ENCODE peak calls at places on chromosomes 13 and 19, in five cellular contexts. I is ovary, Q is stomach, F is heart left ventricle, B is lower leg skin. P is an unnamed sample.

GRCh38 chr19:46383171-46383815 is 30.1 kb downstream of the CCDC8 start:
- DNase-seq in B (peak; percentile 82), F (no peak), Q (no peak), I (no peak), P (no peak)

GRCh38 chr19:17931532-17932191 is 1.2 kb upstream of the CCDC124 start:
- DNase-seq in Q (no peak), F (no peak), B (no peak), I (no peak), P (peak; percentile 37)

GRCh38 chr13:114112231-114112825 is 20.1 kb downstream of the RASA3 start:
- DNase-seq in B (peak; percentile 75), I (no peak), F (no peak), Q (no peak), P (no peak)

GRCh38 chr19:3396881-3397265 is 30.5 kb downstream of the NFIC start:
- DNase-seq in B (no peak), I (no peak), F (no peak), Q (no peak), P (no peak)

GRCh38 chr19:29119582-29119981 is 93.4 kb downstream of the UQCRFS1 start:
- DNase-seq in B (no peak), Q (no peak), I (no peak), F (no peak), P (no peak)

GRCh38 chr13:30846311-30846710 is 59.8 kb upstream of the MEDAG start:
- DNase-seq in B (no peak), F (no peak), I (no peak), Q (no peak), P (no peak)

GRCh38 chr13:27619093-27619705 is 1.1 kb downstream of the LNX2 start:
- DNase-seq in B (no peak), I (no peak), Q (no peak), F (no peak), P (peak; percentile 20)

GRCh38 chr19:38674388-38675133 is 27.1 kb downstream of the ACTN4 start:
- DNase-seq in I (no peak), B (no peak), Q (no peak), F (no peak), P (no peak)

GRCh38 chr19:37817180-37817911 is 38.0 kb upstream of the ZNF573 start:
- DNase-seq in B (no peak), I (peak; percentile 86), F (peak; percentile 90), Q (peak; percentile 33), P (peak; percentile 95)

GRCh38 chr13:43529796-43530195 is 257.0 kb downstream of the ENOX1 start:
- DNase-seq in I (no peak), B (no peak), Q (no peak), F (no peak), P (no peak)

GRCh38 chr13:76708138-76708537 is 178.1 kb downstream of the KCTD12 start:
- DNase-seq in Q (no peak), I (no peak), B (no peak), F (no peak), P (no peak)

GRCh38 chr13:88288326-88288725 is 617.2 kb downstream of the SLITRK5 start:
- DNase-seq in I (no peak), B (no peak), Q (no peak), F (no peak), P (no peak)

GRCh38 chr19:33849551-33850147 is 53.0 kb downstream of the KCTD15 start:
- DNase-seq in F (no peak), I (no peak), Q (no peak), B (peak; percentile 62), P (no peak)

GRCh38 chr13:34863360-34864135 is 78.5 kb upstream of the NBEA start:
- DNase-seq in Q (no peak), F (no peak), B (no peak), I (no peak), P (no peak)

GRCh38 chr19:44476559-44477408 is 23.5 kb downstream of the ZNF180 start:
- DNase-seq in F (no peak), Q (no peak), I (no peak), B (no peak), P (no peak)

GRCh38 chr19:10769533-10770491 is 51.9 kb downstream of the DNM2 start:
- DNase-seq in B (no peak), F (peak; percentile 84), Q (peak; percentile 36), I (peak; percentile 64), P (peak; percentile 33)
- TF ChIP-seq CTCF in B (no peak), F (peak; percentile 34), Q (peak; percentile 7), I (peak; percentile 48), P (peak; percentile 19)

GRCh38 chr19:36775768-36776167 is 3.2 kb upstream of the ZNF850 start:
- DNase-seq in F (peak; percentile 57), I (peak; percentile 21), B (peak; percentile 76), Q (no peak), P (peak; percentile 76)

GRCh38 chr19:36771275-36772231 is 1.1 kb downstream of the ZNF850 start:
- DNase-seq in B (peak; percentile 88), F (peak; percentile 87), I (peak; percentile 90), Q (peak; percentile 62), P (peak; percentile 77)

GRCh38 chr19:36773223-36773579 is 594 bp upstream of the ZNF850 start:
- DNase-seq in F (no peak), B (no peak), Q (no peak), I (no peak), P (no peak)

DNA sequence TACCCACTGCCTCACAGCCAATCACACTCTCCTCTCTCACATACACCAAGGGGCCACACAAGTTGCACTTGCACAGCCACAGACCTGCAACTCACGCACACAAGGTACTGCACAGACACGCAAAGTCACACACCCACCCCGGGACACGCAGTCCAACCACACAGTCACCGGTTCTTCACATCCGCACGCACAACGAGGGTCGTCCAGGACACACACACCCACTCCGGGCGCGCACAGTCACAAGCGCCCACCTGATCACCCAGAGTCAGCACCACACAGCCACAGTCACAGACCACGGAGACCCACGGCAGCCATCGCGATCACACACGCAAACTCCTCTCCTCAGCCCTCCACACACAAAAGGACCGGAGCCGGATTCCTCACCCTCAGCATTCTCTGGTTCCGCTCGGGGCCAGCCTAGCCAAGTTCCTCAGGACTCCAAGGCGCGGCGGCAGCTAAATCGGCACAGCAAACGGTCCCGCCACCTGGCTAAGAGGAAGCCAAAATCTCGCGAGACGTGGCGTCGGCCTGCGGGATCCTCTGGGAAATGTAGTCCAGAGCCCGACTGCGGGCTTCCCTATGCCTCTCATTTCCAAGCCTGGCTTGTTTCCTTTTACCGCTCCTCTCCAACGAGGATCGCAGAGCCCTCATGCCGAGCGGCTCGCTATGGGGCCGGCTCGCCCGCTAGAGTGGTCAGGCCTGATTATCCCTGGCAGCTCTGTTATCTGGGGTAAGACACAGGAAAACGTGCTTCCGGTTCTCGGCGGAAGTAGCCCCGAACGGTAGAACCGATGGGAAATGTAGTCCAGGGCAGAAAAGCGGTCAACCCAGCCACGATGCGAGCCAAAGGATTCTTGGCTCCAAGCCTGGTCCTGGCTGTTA is at the start of gene ZNF850:
- DNase-seq in I (peak; percentile 95), B (peak; percentile 98), F (peak; percentile 95), Q (peak; percentile 95), P (peak; percentile 96)
- TF ChIP-seq POLR2A in I (no peak), B (no peak), F (no peak), Q (no peak), P (no peak)

GRCh38 chr19:1853295-1854031 is 5.2 kb upstream of the REXO1 start:
- DNase-seq in I (no peak), F (peak; percentile 69), B (peak; percentile 95), Q (peak; percentile 90), P (peak; percentile 69)

GRCh38 chr19:1854032-1854541 is 5.8 kb upstream of the REXO1 start:
- DNase-seq in F (no peak), I (no peak), Q (no peak), B (no peak), P (no peak)

GRCh38 chr19:1855828-1856255 is 7.5 kb downstream of the KLF16 start:
- DNase-seq in B (no peak), F (no peak), Q (no peak), I (no peak), P (no peak)

GRCh38 chr19:1855040-1855827 is 7.0 kb upstream of the REXO1 start:
- DNase-seq in Q (peak; percentile 94), I (no peak), F (peak; percentile 93), B (peak; percentile 98), P (peak; percentile 62)

GRCh38 chr19:1854542-1855039 is 6.3 kb upstream of the REXO1 start:
- DNase-seq in I (no peak), B (peak; percentile 94), Q (no peak), F (peak; percentile 56), P (no peak)
- H3K4me3 ChIP-seq in I (no peak overlapping the region), B (no peak overlapping the region), Q (no peak overlapping the region), F (peak overlapping the region; percentile 63), P (no peak overlapping the region)

DNA sequence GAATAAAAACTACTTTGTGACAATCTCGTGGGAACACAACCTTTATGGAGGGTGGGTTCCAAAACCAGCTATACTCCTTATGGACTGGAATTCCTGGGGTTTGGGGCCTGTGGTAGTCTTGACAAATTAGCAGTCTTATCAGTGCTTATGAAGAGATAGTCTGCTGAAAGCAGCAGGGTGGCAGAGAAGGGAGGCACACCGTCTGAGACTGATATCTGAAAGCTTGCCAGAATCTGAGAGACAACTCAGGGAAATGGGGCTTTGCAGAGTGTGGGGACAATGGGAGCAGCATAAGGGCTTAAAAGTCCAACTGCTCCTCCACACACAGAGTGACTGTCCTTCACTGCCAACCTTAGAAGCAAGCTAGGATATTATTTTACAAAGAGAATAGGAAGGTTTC is 95.9 kb downstream of the UGGT2 start:
- DNase-seq in B (no peak), F (no peak), Q (no peak), I (no peak), P (no peak)
- TF ChIP-seq CTCF in B (no peak), F (no peak), Q (no peak), I (no peak), P (no peak)

DNA sequence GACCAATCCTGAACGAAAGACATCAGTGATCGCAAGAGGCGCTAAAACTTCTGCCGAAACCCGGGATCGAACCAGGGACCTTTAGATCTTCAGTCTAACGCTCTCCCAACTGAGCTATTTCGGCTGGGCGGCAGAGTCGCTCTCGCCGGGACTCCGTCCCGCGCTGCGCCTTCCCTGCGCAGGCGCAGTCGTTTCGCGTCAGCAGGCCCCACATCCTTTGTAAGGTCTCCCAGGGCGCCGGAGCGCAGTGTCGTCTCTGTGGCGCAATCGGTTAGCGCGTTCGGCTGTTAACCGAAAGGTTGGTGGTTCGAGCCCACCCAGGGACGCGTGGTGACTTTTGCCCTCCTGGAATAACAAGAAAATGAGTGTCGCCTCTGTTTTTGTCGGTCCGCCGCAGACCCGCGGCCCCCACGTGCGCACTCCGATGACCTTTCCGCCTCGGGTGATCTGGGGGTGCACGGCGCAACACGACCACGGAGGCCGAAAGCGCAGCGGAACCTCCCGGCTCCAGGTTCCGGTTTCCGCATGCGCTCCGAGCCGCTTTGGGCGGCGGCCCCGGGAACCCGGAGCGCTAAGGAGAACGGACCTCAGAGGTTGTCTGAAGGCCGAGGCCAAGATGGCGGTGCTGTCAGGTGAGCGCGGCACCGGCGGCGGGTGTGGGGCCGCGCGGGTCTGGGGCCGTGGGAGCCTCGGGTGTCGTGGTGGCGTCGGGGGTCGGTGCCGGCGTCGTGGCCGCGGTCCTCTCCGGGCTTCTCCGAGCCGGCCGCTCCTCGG is at the start of gene NDUFS7:
- DNase-seq in B (peak; percentile 98), F (peak; percentile 92), I (peak; percentile 89), Q (peak; percentile 92), P (peak; percentile 89)
- TF ChIP-seq POLR2A in B (no peak), F (peak; percentile 34), I (peak; percentile 51), Q (no peak), P (peak; percentile 64)

P was measured in thyroid gland.